ENCODE peak calls at places on chromosomes 5 and 9, in five cellular contexts. V is tibial nerve, O is astrocyte of the spinal cord, F is fibroblast of villous mesenchyme, S is astrocyte of the cerebellum. L is an unnamed sample.

GRCh38 chr9:136354592-136355085 is 8.9 kb downstream of the DNLZ start:
- DNase-seq in V (peak; percentile 35), O (no peak), F (peak; percentile 54), S (no peak), L (no peak)

GRCh38 chr9:122821278-122821952 is 7.0 kb downstream of the PDCL start:
- DNase-seq in V (peak; percentile 50), O (no peak), F (peak; percentile 98), S (no peak), L (peak; percentile 82)

GRCh38 chr5:54383941-54384340 is 71.6 kb upstream of the HSPB3 start:
- DNase-seq in V (no peak), O (no peak), F (no peak), S (no peak), L (no peak)

GRCh38 chr9:94014066-94014654 is 59.0 kb upstream of the BARX1 start:
- DNase-seq in V (no peak), O (peak; percentile 55), F (peak; percentile 56), S (no peak), L (peak; percentile 78)

GRCh38 chr9:82996931-82997330 is 66.0 kb downstream of the RASEF start:
- DNase-seq in V (no peak), O (peak; percentile 30), F (no peak), S (peak; percentile 28), L (no peak)

GRCh38 chr5:94746731-94747124 is 128.3 kb downstream of the SLF1 start:
- DNase-seq in V (no peak), O (no peak), F (no peak), S (no peak), L (no peak)

GRCh38 chr9:135065804-135066203 is 21.7 kb upstream of the OLFM1 start:
- DNase-seq in V (no peak), O (no peak), F (no peak), S (no peak), L (no peak)

GRCh38 chr9:94623253-94623652 is 16.1 kb downstream of the FBP1 start:
- DNase-seq in V (no peak), O (no peak), F (no peak), S (no peak), L (peak; percentile 69)

GRCh38 chr9:113153599-113153998 is 2.8 kb downstream of the SLC31A2 start:
- DNase-seq in V (no peak), O (no peak), F (no peak), S (no peak), L (no peak)

GRCh38 chr5:158925314-158925713 is 174.4 kb downstream of the EBF1 start:
- DNase-seq in V (no peak), O (no peak), F (no peak), S (no peak), L (no peak)

GRCh38 chr5:168829044-168829443 is 249.9 kb upstream of the PANK3 start:
- DNase-seq in V (no peak), O (no peak), F (no peak), S (no peak), L (no peak)

GRCh38 chr9:126773004-126773607 is 31.7 kb upstream of the ZBTB43 start:
- DNase-seq in V (no peak), O (no peak), F (peak; percentile 22), S (no peak), L (peak; percentile 61)

GRCh38 chr9:34328500-34328982 is 527 bp downstream of the KIF24 start:
- DNase-seq in V (no peak), O (peak; percentile 42), F (peak; percentile 55), S (no peak), L (peak; percentile 62)

GRCh38 chr5:1118738-1119137 is 6.9 kb upstream of the SLC12A7 start:
- DNase-seq in V (no peak), O (no peak), F (peak; percentile 38), S (no peak), L (no peak)

GRCh38 chr5:143016777-143017374 is 246.7 kb downstream of the ARHGAP26 start:
- DNase-seq in V (no peak), O (peak; percentile 71), F (peak; percentile 81), S (peak; percentile 38), L (peak; percentile 65)

GRCh38 chr9:134539613-134540012 is 102.0 kb upstream of the COL5A1 start:
- DNase-seq in V (no peak), O (no peak), F (peak; percentile 57), S (no peak), L (no peak)

GRCh38 chr5:96434201-96434645 is 1.2 kb upstream of the PCSK1 start:
- DNase-seq in V (no peak), O (peak; percentile 76), F (peak; percentile 72), S (peak; percentile 72), L (peak; percentile 43)

GRCh38 chr5:177426566-177427210 is at the start of gene GRK6:
- DNase-seq in V (no peak), O (no peak), F (peak; percentile 51), S (no peak), L (peak; percentile 50)

GRCh38 chr9:36848946-36849345 is 185.1 kb downstream of the PAX5 start:
- DNase-seq in V (no peak), O (no peak), F (no peak), S (no peak), L (no peak)

GRCh38 chr9:108162664-108163063 is 673.1 kb upstream of the KLF4 start:
- DNase-seq in V (no peak), O (peak; percentile 91), F (peak; percentile 75), S (peak; percentile 91), L (no peak)